ENCODE peak calls at places on chromosomes 2 and 18, in seven cellular contexts. J is adrenal gland; P is NCI-H1105; E is GM10248; D is stimulated activated CD8-positive, alpha-beta memory T cell treated with anti-CD3 and anti-CD28 coated beads, Interleukin-7, amount 100 ng/mL, for 4 hours; X is iris pigment epithelial cell; Y is RPMI7951. L is an unnamed sample.
A peak's percentile ranks its signal among the peaks of the same experiment; 100 is the strongest.

GRCh38 chr18:38422216-38422615 is 856.6 kb upstream of the CELF4 start:
- DNase-seq in J (no peak), P (no peak), E (no peak), D (no peak), X (no peak), Y (no peak), L (no peak)

GRCh38 chr18:41372266-41372665 is 582.8 kb upstream of the PIK3C3 start:
- DNase-seq in J (no peak), P (no peak), E (no peak), D (no peak), X (no peak), Y (no peak), L (no peak)

GRCh38 chr2:12950957-12951656 is 234.4 kb downstream of the TRIB2 start:
- DNase-seq in J (no peak), P (no peak), E (no peak), D (no peak), X (peak; percentile 84), Y (peak; percentile 92), L (no peak)

GRCh38 chr2:51579412-51579811 is 547.5 kb upstream of the NRXN1 start:
- DNase-seq in J (no peak), P (no peak), E (no peak), D (no peak), X (no peak), Y (no peak), L (no peak)

GRCh38 chr2:145751634-145752033 is 1231.7 kb upstream of the ZEB2 start:
- DNase-seq in J (peak; percentile 29), P (no peak), E (peak; percentile 24), D (no peak), X (peak; percentile 74), Y (peak; percentile 72), L (no peak)

GRCh38 chr18:13019301-13019700 is 28.1 kb downstream of the CEP192 start:
- DNase-seq in J (no peak), P (no peak), E (no peak), D (no peak), X (peak; percentile 29), Y (no peak), L (no peak)

GRCh38 chr2:130246430-130246829 is 48.2 kb upstream of the TUBA3E start:
- DNase-seq in J (no peak), P (no peak), E (no peak), D (no peak), X (no peak), Y (no peak), L (no peak)

GRCh38 chr2:47777268-47777972 is 5.5 kb upstream of the MSH6 start:
- DNase-seq in J (peak; percentile 83), P (no peak), E (no peak), D (no peak), X (no peak), Y (no peak), L (no peak)

GRCh38 chr2:223093436-223093839 is 41.4 kb downstream of the KCNE4 start:
- DNase-seq in J (peak; percentile 29), P (no peak), E (no peak), D (no peak), X (peak; percentile 61), Y (peak; percentile 99), L (no peak)

GRCh38 chr2:240362216-240362755 is 73.2 kb upstream of the GPC1 start:
- DNase-seq in J (no peak), P (no peak), E (no peak), D (no peak), X (no peak), Y (no peak), L (no peak)

GRCh38 chr2:202118168-202118567 is 45.1 kb downstream of the KIAA2012 start:
- DNase-seq in J (no peak), P (no peak), E (no peak), D (no peak), X (no peak), Y (no peak), L (no peak)

GRCh38 chr2:233793465-233794127 is 15.5 kb downstream of the MROH2A start:
- DNase-seq in J (no peak), P (no peak), E (no peak), D (no peak), X (no peak), Y (no peak), L (no peak)

GRCh38 chr2:191167766-191168165 is 17.0 kb upstream of the STAT4 start:
- DNase-seq in J (peak; percentile 13), P (no peak), E (no peak), D (no peak), X (peak; percentile 68), Y (peak; percentile 92), L (no peak)

GRCh38 chr2:165238295-165238694 is 919 bp upstream of the SCN2A start:
- DNase-seq in J (no peak), P (no peak), E (no peak), D (no peak), X (peak; percentile 16), Y (peak; percentile 2), L (no peak)

GRCh38 chr2:120522151-120522751 is 176.3 kb downstream of the INHBB start:
- DNase-seq in J (peak; percentile 28), P (no peak), E (no peak), D (no peak), X (peak; percentile 45), Y (no peak), L (no peak)

GRCh38 chr2:219658861-219659260 is 31.4 kb downstream of the SLC4A3 start:
- DNase-seq in J (no peak), P (no peak), E (no peak), D (no peak), X (no peak), Y (peak; percentile 29), L (no peak)

GRCh38 chr18:2002178-2002577 is 569.1 kb downstream of the METTL4 start:
- DNase-seq in J (no peak), P (no peak), E (no peak), D (no peak), X (no peak), Y (no peak), L (no peak)

GRCh38 chr2:46565364-46565763 is 86.0 kb downstream of the TMEM247 start:
- DNase-seq in J (no peak), P (no peak), E (no peak), D (no peak), X (no peak), Y (no peak), L (no peak)

GRCh38 chr2:23924589-23925359 is 2.1 kb downstream of the ATAD2B start:
- DNase-seq in J (no peak), P (no peak), E (no peak), D (no peak), X (peak; percentile 51), Y (no peak), L (no peak)

GRCh38 chr2:217054791-217055190 is 194.9 kb upstream of the TNP1 start:
- DNase-seq in J (no peak), P (peak; percentile 58), E (no peak), D (no peak), X (no peak), Y (peak; percentile 50), L (no peak)

GRCh38 chr2:45302011-45302325 is 292.7 kb upstream of the SIX2 start:
- DNase-seq in J (no peak), P (peak; percentile 75), E (no peak), D (no peak), X (no peak), Y (no peak), L (no peak)

GRCh38 chr2:219486424-219486959 is 12.2 kb upstream of the GMPPA start:
- DNase-seq in J (no peak), P (no peak), E (no peak), D (no peak), X (no peak), Y (no peak), L (no peak)

GRCh38 chr2:40330086-40330485 is 121.8 kb downstream of the SLC8A1 start:
- DNase-seq in J (no peak), P (no peak), E (no peak), D (no peak), X (no peak), Y (no peak), L (no peak)

GRCh38 chr18:3447035-3447894 is 2.7 kb upstream of the TGIF1 start:
- DNase-seq in J (peak; percentile 66), P (no peak), E (no peak), D (no peak), X (peak; percentile 84), Y (no peak), L (no peak)

GRCh38 chr2:217393585-217394032 is 533.7 kb upstream of the TNP1 start:
- DNase-seq in J (peak; percentile 78), P (no peak), E (no peak), D (no peak), X (peak; percentile 54), Y (peak; percentile 95), L (no peak)

GRCh38 chr18:47149457-47150028 is 757 bp downstream of the HDHD2 start:
- DNase-seq in J (no peak), P (no peak), E (no peak), D (no peak), X (no peak), Y (peak; percentile 44), L (peak; percentile 16)

GRCh38 chr2:82690757-82691411 is 1768.2 kb downstream of the SUCLG1 start:
- DNase-seq in J (no peak), P (no peak), E (no peak), D (no peak), X (no peak), Y (no peak), L (no peak)

GRCh38 chr2:118686364-118686763 is 161.1 kb downstream of the EN1 start:
- DNase-seq in J (no peak), P (no peak), E (no peak), D (no peak), X (no peak), Y (no peak), L (no peak)

L was measured in T47D.